ENCODE peak calls at places on chromosomes 1 and 21, in six cellular contexts. K, V, G, X, Y and P are unnamed samples.

GRCh38 chr1:201530741-201531521 is 8.0 kb upstream of the NAV1 start:
- DNase-seq in K (peak; percentile 87), V (peak; percentile 90), G (peak; percentile 81), X (no peak), Y (peak; percentile 81), P (no peak)

GRCh38 chr1:50955116-50955515 is 5.0 kb downstream of the FAF1 start:
- DNase-seq in K (no peak), V (no peak), G (no peak), X (no peak), Y (no peak), P (no peak)

GRCh38 chr1:61975621-61976020 is 219.0 kb upstream of the L1TD1 start:
- DNase-seq in K (no peak), V (no peak), G (no peak), X (no peak), Y (no peak), P (no peak)

GRCh38 chr1:56424744-56425493 is 154.4 kb downstream of the PLPP3 start:
- DNase-seq in K (peak; percentile 62), V (peak; percentile 75), G (no peak), X (no peak), Y (no peak), P (peak; percentile 41)

GRCh38 chr1:27637052-27637451 is 2.1 kb upstream of the FGR start:
- DNase-seq in K (no peak), V (peak; percentile 44), G (no peak), X (no peak), Y (no peak), P (no peak)

GRCh38 chr1:11653616-11654570 is at the start of gene FBXO2:
- DNase-seq in K (no peak), V (peak; percentile 49), G (no peak), X (no peak), Y (peak; percentile 66), P (no peak)

GRCh38 chr1:80375662-80376061 is 1369.1 kb upstream of the ADGRL4 start:
- DNase-seq in K (peak; percentile 75), V (peak; percentile 62), G (peak; percentile 77), X (no peak), Y (no peak), P (no peak)

GRCh38 chr1:23168079-23168461 is 586 bp downstream of the LUZP1 start:
- DNase-seq in K (no peak), V (no peak), G (no peak), X (peak; percentile 20), Y (peak; percentile 72), P (no peak)

GRCh38 chr1:228695015-228695955 is 40.0 kb upstream of the RHOU start:
- DNase-seq in K (no peak), V (no peak), G (no peak), X (peak; percentile 22), Y (no peak), P (no peak)

GRCh38 chr1:176187001-176187400 is 20.1 kb downstream of the COP1 start:
- DNase-seq in K (no peak), V (peak; percentile 13), G (no peak), X (no peak), Y (no peak), P (no peak)

GRCh38 chr1:172935062-172935592 is 115.6 kb downstream of the TNFSF18 start:
- DNase-seq in K (peak; percentile 43), V (peak; percentile 84), G (no peak), X (no peak), Y (no peak), P (no peak)

GRCh38 chr1:228334954-228335353 is 71.7 kb downstream of the TRIM11 start:
- DNase-seq in K (no peak), V (no peak), G (no peak), X (no peak), Y (no peak), P (no peak)

GRCh38 chr21:24420694-24421093 is 1186.6 kb downstream of the MRPL39 start:
- DNase-seq in K (no peak), V (no peak), G (no peak), X (no peak), Y (no peak), P (no peak)

GRCh38 chr1:62241357-62242131 is 46.9 kb downstream of the L1TD1 start:
- DNase-seq in K (no peak), V (peak; percentile 45), G (no peak), X (no peak), Y (no peak), P (no peak)

GRCh38 chr1:150076066-150076465 is 8.5 kb downstream of the VPS45 start:
- DNase-seq in K (peak; percentile 20), V (no peak), G (no peak), X (peak; percentile 38), Y (no peak), P (no peak)
- H3K36me3 ChIP-seq in K (no peaks in the 10 kb centered on the region), V (peaks cover 82% of the 10 kb centered on the region), G (no peaks in the 10 kb centered on the region), X (no peaks in the 10 kb centered on the region), Y (peaks cover 55% of the 10 kb centered on the region), P (peaks cover 7% of the 10 kb centered on the region)

GRCh38 chr21:34552324-34553198 is 40.6 kb upstream of the KCNE1 start:
- DNase-seq in K (peak; percentile 62), V (peak; percentile 19), G (no peak), X (no peak), Y (no peak), P (no peak)
- H3K4me3 ChIP-seq in K (peak overlapping the region; percentile 23), V (no peak overlapping the region), G (no peak overlapping the region), X (no peak overlapping the region), Y (no peak overlapping the region), P (peak overlapping the region; percentile 5)

DNA sequence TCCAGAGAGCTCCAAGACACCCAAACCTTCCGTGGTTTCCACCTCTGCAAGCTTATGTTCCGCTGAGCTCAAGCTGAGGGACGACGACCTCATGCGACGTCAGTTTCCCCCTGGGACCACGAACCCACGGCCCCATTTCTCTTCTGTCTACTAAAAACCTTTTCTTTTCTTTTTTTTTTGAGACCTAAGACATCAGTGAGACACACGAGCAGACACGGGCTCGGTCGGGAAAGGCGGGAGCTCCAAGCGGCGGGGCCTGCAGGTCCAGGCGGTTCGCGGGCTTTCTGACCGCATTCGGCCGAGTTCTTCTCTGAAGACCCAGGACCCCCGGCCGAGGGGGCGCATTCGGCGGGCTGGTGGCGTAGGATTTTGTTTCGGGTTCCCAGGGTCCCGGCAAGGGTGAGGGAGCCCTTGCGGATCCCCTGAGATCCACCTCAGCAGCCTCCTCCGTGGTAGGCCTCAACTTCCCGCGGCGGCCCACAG is 402 bp downstream of the C21orf58 start:
- DNase-seq in K (no peak), V (peak; percentile 47), G (no peak), X (peak; percentile 2), Y (no peak), P (no peak)
- H3K36me3 ChIP-seq in K (peaks cover 4% of the 10 kb centered on the region), V (peaks cover 11% of the 10 kb centered on the region), G (peaks cover 6% of the 10 kb centered on the region), X (no peaks in the 10 kb centered on the region), Y (peaks cover 5% of the 10 kb centered on the region), P (peaks cover 6% of the 10 kb centered on the region)

GRCh38 chr1:155929057-155929456 is 5.2 kb downstream of the KHDC4 start:
- DNase-seq in K (no peak), V (no peak), G (no peak), X (no peak), Y (no peak), P (no peak)
- H3K4me3 ChIP-seq in K (no peak overlapping the region), V (no peak overlapping the region), G (no peak overlapping the region), X (no peak overlapping the region), Y (no peak overlapping the region), P (no peak overlapping the region)

GRCh38 chr21:46220847-46221246 is 7.7 kb downstream of the LSS start:
- DNase-seq in K (no peak), V (no peak), G (no peak), X (no peak), Y (peak; percentile 18), P (no peak)

GRCh38 chr21:46222436-46223116 is 6.0 kb downstream of the LSS start:
- DNase-seq in K (no peak), V (no peak), G (no peak), X (no peak), Y (peak; percentile 30), P (no peak)

GRCh38 chr21:46220275-46220810 is 8.2 kb downstream of the LSS start:
- DNase-seq in K (no peak), V (no peak), G (no peak), X (no peak), Y (no peak), P (no peak)

GRCh38 chr21:46223217-46223616 is 5.4 kb downstream of the LSS start:
- DNase-seq in K (no peak), V (no peak), G (no peak), X (no peak), Y (peak; percentile 10), P (no peak)

GRCh38 chr21:46221664-46222435 is 6.7 kb downstream of the LSS start:
- DNase-seq in K (no peak), V (no peak), G (no peak), X (no peak), Y (peak; percentile 15), P (no peak)
- H3K36me3 ChIP-seq in K (peaks cover 41% of the 10 kb centered on the region), V (peaks cover 56% of the 10 kb centered on the region), G (peaks cover 20% of the 10 kb centered on the region), X (peaks cover 6% of the 10 kb centered on the region), Y (peaks cover 55% of the 10 kb centered on the region), P (peaks cover 20% of the 10 kb centered on the region)

GRCh38 chr1:230622151-230622550 is 20.1 kb upstream of the COG2 start:
- DNase-seq in K (no peak), V (no peak), G (no peak), X (no peak), Y (no peak), P (no peak)
- H3K4me3 ChIP-seq in K (no peak overlapping the region), V (no peak overlapping the region), G (no peak overlapping the region), X (no peak overlapping the region), Y (no peak overlapping the region), P (no peak overlapping the region)